ENCODE peak calls at places on chromosome 18, in seven cellular contexts. One of them, this sample, is unnamed. For H3K9me3 and H3K4me1, the result is how much of the 10 kb centered on the place peaks cover.

GRCh38 chr18:62912885-62913284 is 197.5 kb downstream of the PHLPP1 start:
- DNase-seq in mammary epithelial cell: no peak
- DNase-seq in naive thymus-derived CD4-positive, alpha-beta T cell: no peak
- DNase-seq in colonic mucosa: no peak
- DNase-seq in A549: no peak
- DNase-seq in testis: no peak
- DNase-seq in cardiac muscle cell: no peak
- DNase-seq in this sample: no peak

GRCh38 chr18:76985156-76985950 is 147.2 kb downstream of the MBP start:
- DNase-seq in mammary epithelial cell: no peak
- DNase-seq in naive thymus-derived CD4-positive, alpha-beta T cell: no peak
- DNase-seq in colonic mucosa: peak
- DNase-seq in A549: no peak
- DNase-seq in testis: no peak
- DNase-seq in cardiac muscle cell: no peak
- DNase-seq in this sample: no peak

GRCh38 chr18:5912491-5912890 is 17.2 kb upstream of the TMEM200C start:
- DNase-seq in mammary epithelial cell: no peak
- DNase-seq in naive thymus-derived CD4-positive, alpha-beta T cell: no peak
- DNase-seq in colonic mucosa: no peak
- DNase-seq in A549: no peak
- DNase-seq in testis: no peak
- DNase-seq in cardiac muscle cell: no peak
- DNase-seq in this sample: no peak

GRCh38 chr18:9661564-9661963 is 46.5 kb upstream of the RAB31 start:
- DNase-seq in mammary epithelial cell: no peak
- DNase-seq in naive thymus-derived CD4-positive, alpha-beta T cell: no peak
- DNase-seq in colonic mucosa: no peak
- DNase-seq in A549: no peak
- DNase-seq in testis: no peak
- DNase-seq in cardiac muscle cell: no peak
- DNase-seq in this sample: no peak

GRCh38 chr18:48254077-48254602 is 155.0 kb downstream of the ZBTB7C start:
- DNase-seq in mammary epithelial cell: no peak
- DNase-seq in naive thymus-derived CD4-positive, alpha-beta T cell: no peak
- DNase-seq in colonic mucosa: no peak
- DNase-seq in A549: no peak
- DNase-seq in testis: peak
- DNase-seq in cardiac muscle cell: no peak
- DNase-seq in this sample: no peak

GRCh38 chr18:12283256-12283655 is 24.8 kb upstream of the TUBB6 start:
- DNase-seq in mammary epithelial cell: peak
- DNase-seq in naive thymus-derived CD4-positive, alpha-beta T cell: no peak
- DNase-seq in colonic mucosa: no peak
- DNase-seq in A549: no peak
- DNase-seq in testis: no peak
- DNase-seq in cardiac muscle cell: peak
- DNase-seq in this sample: peak

GRCh38 chr18:10010611-10011015 is 96.8 kb downstream of the VAPA start:
- DNase-seq in mammary epithelial cell: peak
- DNase-seq in naive thymus-derived CD4-positive, alpha-beta T cell: no peak
- DNase-seq in colonic mucosa: peak
- DNase-seq in A549: no peak
- DNase-seq in testis: peak
- DNase-seq in cardiac muscle cell: no peak
- DNase-seq in this sample: peak

GRCh38 chr18:46712406-46712805 is 44.4 kb downstream of the ST8SIA5 start:
- DNase-seq in mammary epithelial cell: no peak
- DNase-seq in naive thymus-derived CD4-positive, alpha-beta T cell: no peak
- DNase-seq in colonic mucosa: no peak
- DNase-seq in A549: no peak
- DNase-seq in testis: peak
- DNase-seq in cardiac muscle cell: no peak
- DNase-seq in this sample: no peak

GRCh38 chr18:10234281-10234680 is 220.2 kb upstream of the APCDD1 start:
- DNase-seq in mammary epithelial cell: peak
- DNase-seq in naive thymus-derived CD4-positive, alpha-beta T cell: no peak
- DNase-seq in colonic mucosa: no peak
- DNase-seq in A549: no peak
- DNase-seq in testis: no peak
- DNase-seq in cardiac muscle cell: no peak
- DNase-seq in this sample: no peak

GRCh38 chr18:10560457-10561045 is 34.7 kb downstream of the NAPG start:
- DNase-seq in mammary epithelial cell: peak
- DNase-seq in naive thymus-derived CD4-positive, alpha-beta T cell: peak
- DNase-seq in colonic mucosa: peak
- DNase-seq in A549: peak
- DNase-seq in testis: peak
- DNase-seq in cardiac muscle cell: peak
- DNase-seq in this sample: peak

GRCh38 chr18:7941533-7941932 is 374.4 kb downstream of the PTPRM start:
- DNase-seq in mammary epithelial cell: peak
- DNase-seq in naive thymus-derived CD4-positive, alpha-beta T cell: no peak
- DNase-seq in colonic mucosa: peak
- DNase-seq in A549: no peak
- DNase-seq in testis: peak
- DNase-seq in cardiac muscle cell: no peak
- DNase-seq in this sample: no peak

GRCh38 chr18:30613467-30613801 is 429.1 kb downstream of the DSC3 start:
- DNase-seq in mammary epithelial cell: no peak
- DNase-seq in naive thymus-derived CD4-positive, alpha-beta T cell: no peak
- DNase-seq in colonic mucosa: no peak
- DNase-seq in A549: no peak
- DNase-seq in testis: no peak
- DNase-seq in cardiac muscle cell: peak
- DNase-seq in this sample: no peak

GRCh38 chr18:35511428-35511827 is 13.7 kb upstream of the INO80C start:
- DNase-seq in mammary epithelial cell: no peak
- DNase-seq in naive thymus-derived CD4-positive, alpha-beta T cell: no peak
- DNase-seq in colonic mucosa: peak
- DNase-seq in A549: no peak
- DNase-seq in testis: no peak
- DNase-seq in cardiac muscle cell: no peak
- DNase-seq in this sample: no peak

GRCh38 chr18:24369420-24369819 is 28.2 kb downstream of the OSBPL1A start:
- DNase-seq in mammary epithelial cell: no peak
- DNase-seq in naive thymus-derived CD4-positive, alpha-beta T cell: no peak
- DNase-seq in colonic mucosa: no peak
- DNase-seq in A549: no peak
- DNase-seq in testis: no peak
- DNase-seq in cardiac muscle cell: no peak
- DNase-seq in this sample: peak

GRCh38 chr18:58373486-58373885 is 255.4 kb downstream of the ALPK2 start:
- DNase-seq in mammary epithelial cell: no peak
- DNase-seq in naive thymus-derived CD4-positive, alpha-beta T cell: no peak
- DNase-seq in colonic mucosa: no peak
- DNase-seq in A549: no peak
- DNase-seq in testis: no peak
- DNase-seq in cardiac muscle cell: no peak
- DNase-seq in this sample: no peak

DNA sequence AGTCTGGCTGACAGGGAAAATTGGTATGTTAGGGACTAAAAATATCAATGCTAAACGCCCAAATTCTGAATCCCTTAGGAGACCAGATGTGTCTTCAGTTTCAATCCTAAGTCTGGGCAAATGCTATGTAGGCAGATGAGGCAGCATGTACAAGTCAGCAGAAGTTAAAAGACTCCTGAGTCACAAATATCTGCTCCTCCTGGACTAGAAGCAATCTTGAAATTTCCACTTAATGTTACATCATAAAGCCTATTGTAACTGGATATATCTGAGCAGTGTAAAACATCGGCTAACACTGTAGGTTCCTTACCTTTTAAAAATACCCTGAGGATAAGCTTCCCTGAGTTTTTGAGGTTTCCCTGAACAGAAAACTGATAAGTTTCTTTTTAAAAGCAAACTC is 1087.6 kb upstream of the PIK3C3 start:
- DNase-seq in mammary epithelial cell: peak
- DNase-seq in naive thymus-derived CD4-positive, alpha-beta T cell: no peak
- DNase-seq in colonic mucosa: no peak
- DNase-seq in A549: no peak
- DNase-seq in testis: no peak
- DNase-seq in cardiac muscle cell: no peak
- DNase-seq in this sample: no peak
- H3K27ac ChIP-seq in mammary epithelial cell: peak
- H3K27ac ChIP-seq in naive thymus-derived CD4-positive, alpha-beta T cell: no peak
- H3K27ac ChIP-seq in colonic mucosa: no peak
- H3K27ac ChIP-seq in A549: peak
- H3K27ac ChIP-seq in testis: no peak
- H3K27ac ChIP-seq in cardiac muscle cell: no peak
- H3K27ac ChIP-seq in this sample: no peak

DNA sequence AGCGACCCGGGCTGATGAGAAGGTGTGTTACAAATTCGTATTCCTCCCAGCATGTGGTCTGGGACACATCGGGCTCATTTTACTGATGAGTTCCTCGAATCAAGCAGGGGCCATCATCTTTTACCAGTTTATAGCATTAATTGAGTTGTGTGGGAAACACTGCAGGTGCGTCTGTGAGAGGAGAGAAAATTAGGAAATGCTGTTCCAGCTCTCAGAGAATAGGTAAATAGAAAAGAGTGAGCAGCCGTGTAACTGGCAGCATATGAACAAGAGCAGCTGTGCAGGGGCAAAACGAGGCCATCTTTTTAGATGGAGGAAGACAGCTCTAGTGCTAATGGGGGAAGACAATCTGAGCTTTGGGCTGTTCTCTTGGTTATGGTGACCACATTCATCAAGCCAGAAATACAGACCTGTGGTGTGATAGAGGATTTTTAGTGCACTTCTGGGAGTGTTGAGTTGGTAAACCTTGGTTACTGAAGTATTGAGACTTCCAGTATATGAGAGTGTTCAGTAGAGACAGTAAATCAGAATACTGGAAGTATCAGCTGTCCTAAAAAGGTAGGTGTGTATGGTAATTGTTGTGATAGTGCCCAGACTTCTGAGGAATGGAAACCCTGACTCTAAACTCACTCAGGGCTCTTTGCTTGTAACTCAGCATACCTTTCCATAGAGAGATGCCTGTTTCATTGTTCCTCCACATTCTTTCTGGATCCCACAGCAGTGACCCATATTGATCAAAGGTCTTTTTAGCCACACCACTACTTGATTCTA is 216.9 kb downstream of the SETBP1 start:
- DNase-seq in mammary epithelial cell: no peak
- DNase-seq in naive thymus-derived CD4-positive, alpha-beta T cell: no peak
- DNase-seq in colonic mucosa: no peak
- DNase-seq in A549: no peak
- DNase-seq in testis: no peak
- DNase-seq in cardiac muscle cell: no peak
- DNase-seq in this sample: peak
- H3K9me3 ChIP-seq in mammary epithelial cell: under half
- H3K9me3 ChIP-seq in naive thymus-derived CD4-positive, alpha-beta T cell: under half
- H3K9me3 ChIP-seq in colonic mucosa: under half
- H3K9me3 ChIP-seq in A549: under half
- H3K9me3 ChIP-seq in testis: under half
- H3K9me3 ChIP-seq in cardiac muscle cell: under half
- H3K9me3 ChIP-seq in this sample: under half

GRCh38 chr18:79949571-79950439 is 1.6 kb downstream of the SLC66A2 start:
- DNase-seq in mammary epithelial cell: no peak
- DNase-seq in naive thymus-derived CD4-positive, alpha-beta T cell: no peak
- DNase-seq in colonic mucosa: peak
- DNase-seq in A549: no peak
- DNase-seq in testis: peak
- DNase-seq in cardiac muscle cell: no peak
- DNase-seq in this sample: no peak

GRCh38 chr18:79948719-79949411 is 2.6 kb downstream of the SLC66A2 start:
- DNase-seq in mammary epithelial cell: no peak
- DNase-seq in naive thymus-derived CD4-positive, alpha-beta T cell: no peak
- DNase-seq in colonic mucosa: peak
- DNase-seq in A549: no peak
- DNase-seq in testis: peak
- DNase-seq in cardiac muscle cell: no peak
- DNase-seq in this sample: no peak

GRCh38 chr18:79947054-79947755 is 4.2 kb downstream of the SLC66A2 start:
- DNase-seq in mammary epithelial cell: peak
- DNase-seq in naive thymus-derived CD4-positive, alpha-beta T cell: no peak
- DNase-seq in colonic mucosa: peak
- DNase-seq in A549: no peak
- DNase-seq in testis: peak
- DNase-seq in cardiac muscle cell: no peak
- DNase-seq in this sample: no peak

GRCh38 chr18:79950440-79951341 is 762 bp downstream of the SLC66A2 start:
- DNase-seq in mammary epithelial cell: peak
- DNase-seq in naive thymus-derived CD4-positive, alpha-beta T cell: peak
- DNase-seq in colonic mucosa: peak
- DNase-seq in A549: peak
- DNase-seq in testis: peak
- DNase-seq in cardiac muscle cell: peak
- DNase-seq in this sample: no peak

DNA sequence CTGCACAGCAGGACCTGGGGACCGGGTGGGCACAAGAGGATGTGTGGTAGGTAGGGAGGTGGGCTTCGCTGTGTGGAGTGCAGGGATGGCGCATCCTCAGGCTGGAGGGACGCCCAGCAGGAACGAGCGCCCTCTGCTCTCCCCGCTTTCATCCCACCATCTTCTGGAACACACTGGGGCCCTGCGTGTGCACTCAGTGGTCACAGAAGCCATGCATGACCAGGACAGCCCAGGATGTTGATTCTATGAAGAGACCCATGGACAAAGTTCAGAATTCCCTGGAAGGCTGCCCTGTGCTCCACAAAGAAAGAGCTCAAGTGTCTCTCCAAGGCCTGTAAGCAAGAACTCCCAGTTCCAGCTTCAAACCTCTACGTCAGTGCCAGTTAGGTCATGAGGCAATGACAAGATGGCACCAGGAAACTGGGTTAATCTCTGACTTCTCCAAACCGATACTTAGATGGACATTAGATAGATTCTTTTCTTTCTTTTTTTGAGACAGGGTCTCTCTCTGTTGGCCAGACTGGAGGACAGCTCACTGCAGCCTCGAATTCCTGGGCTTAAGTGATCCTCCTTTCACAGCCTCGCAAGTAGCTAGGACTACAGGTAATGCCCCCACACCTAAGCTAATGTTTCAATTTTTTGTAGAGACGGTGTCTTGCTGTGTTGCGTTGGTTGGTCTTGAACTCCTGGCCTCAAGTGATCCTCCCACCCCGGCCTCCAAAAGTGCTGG is 3.4 kb downstream of the SLC66A2 start:
- DNase-seq in mammary epithelial cell: no peak
- DNase-seq in naive thymus-derived CD4-positive, alpha-beta T cell: no peak
- DNase-seq in colonic mucosa: peak
- DNase-seq in A549: no peak
- DNase-seq in testis: peak
- DNase-seq in cardiac muscle cell: no peak
- DNase-seq in this sample: no peak
- H3K4me1 ChIP-seq in mammary epithelial cell: under half
- H3K4me1 ChIP-seq in naive thymus-derived CD4-positive, alpha-beta T cell: under half
- H3K4me1 ChIP-seq in colonic mucosa: under half
- H3K4me1 ChIP-seq in A549: under half
- H3K4me1 ChIP-seq in testis: under half
- H3K4me1 ChIP-seq in cardiac muscle cell: under half
- H3K4me1 ChIP-seq in this sample: under half

DNA sequence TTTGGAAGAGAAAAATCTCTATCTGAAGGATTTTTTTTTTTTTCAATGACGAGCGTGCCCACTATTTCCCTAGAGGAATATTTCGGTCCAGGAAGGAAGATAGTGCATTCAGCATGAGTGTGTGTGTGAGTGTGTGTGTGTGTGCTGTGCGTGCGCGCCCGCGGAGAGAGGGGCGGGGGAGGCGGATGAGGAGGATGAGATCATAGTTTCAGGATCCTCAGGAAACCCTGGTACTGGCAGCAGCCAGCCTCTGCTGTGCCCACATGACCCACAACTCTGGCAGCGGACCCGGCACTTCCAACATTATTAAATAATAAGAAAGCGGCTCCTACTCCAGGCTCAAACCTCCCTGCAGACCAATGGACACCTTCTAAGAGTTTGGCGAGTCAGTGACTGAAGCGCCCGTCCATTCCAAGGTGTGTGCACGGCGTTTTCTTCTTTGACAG is 217.0 kb upstream of the DTNA start:
- DNase-seq in mammary epithelial cell: peak
- DNase-seq in naive thymus-derived CD4-positive, alpha-beta T cell: no peak
- DNase-seq in colonic mucosa: peak
- DNase-seq in A549: no peak
- DNase-seq in testis: peak
- DNase-seq in cardiac muscle cell: peak
- DNase-seq in this sample: peak
- H3K27ac ChIP-seq in mammary epithelial cell: peak
- H3K27ac ChIP-seq in naive thymus-derived CD4-positive, alpha-beta T cell: no peak
- H3K27ac ChIP-seq in colonic mucosa: no peak
- H3K27ac ChIP-seq in A549: no peak
- H3K27ac ChIP-seq in testis: peak
- H3K27ac ChIP-seq in cardiac muscle cell: no peak
- H3K27ac ChIP-seq in this sample: no peak

This sample was measured in SJCRH30.